ENCODE peak calls at places on chromosomes 13 and 19, in five cellular contexts. J, Y, X, I and F are unnamed samples.

GRCh38 chr19:46076031-46076880 is 35.5 kb upstream of the IGFL4 start:
- DNase-seq in J (no peak), Y (no peak), X (no peak), I (no peak), F (no peak)

GRCh38 chr13:99386911-99387788 is 80.0 kb upstream of the GPR183 start:
- DNase-seq in J (peak), Y (peak), X (peak), I (peak), F (peak)

GRCh38 chr19:29781582-29782580 is 29.9 kb upstream of the CCNE1 start:
- DNase-seq in J (no peak), Y (no peak), X (no peak), I (no peak), F (no peak)

GRCh38 chr19:10565028-10565566 is 713 bp downstream of the KRI1 start:
- DNase-seq in J (no peak), Y (no peak), X (no peak), I (peak), F (peak)

GRCh38 chr13:95624020-95624419 is 20.5 kb downstream of the DZIP1 start:
- DNase-seq in J (peak), Y (peak), X (no peak), I (peak), F (peak)

GRCh38 chr13:23378009-23378632 is 55.4 kb downstream of the SACS start:
- DNase-seq in J (no peak), Y (no peak), X (peak), I (no peak), F (no peak)

GRCh38 chr19:6765738-6766356 is 1.4 kb downstream of the SH2D3A start:
- DNase-seq in J (peak), Y (peak), X (no peak), I (no peak), F (peak)

GRCh38 chr19:16940626-16941025 is 51.8 kb downstream of the F2RL3 start:
- DNase-seq in J (no peak), Y (no peak), X (no peak), I (no peak), F (no peak)

GRCh38 chr13:36571444-36571843 is 102.4 kb upstream of the SERTM1 start:
- DNase-seq in J (no peak), Y (no peak), X (no peak), I (no peak), F (no peak)

GRCh38 chr13:25167775-25168174 is 4.3 kb downstream of the AMER2 start:
- DNase-seq in J (no peak), Y (no peak), X (no peak), I (no peak), F (no peak)

GRCh38 chr19:32580901-32581703 is at the start of gene PDCD5:
- DNase-seq in J (peak), Y (peak), X (peak), I (peak), F (peak)

GRCh38 chr19:32576790-32577189 is 4.2 kb upstream of the PDCD5 start:
- DNase-seq in J (no peak), Y (no peak), X (no peak), I (no peak), F (no peak)

GRCh38 chr19:32581704-32582164 is 744 bp downstream of the PDCD5 start:
- DNase-seq in J (no peak), Y (peak), X (no peak), I (peak), F (peak)

DNA sequence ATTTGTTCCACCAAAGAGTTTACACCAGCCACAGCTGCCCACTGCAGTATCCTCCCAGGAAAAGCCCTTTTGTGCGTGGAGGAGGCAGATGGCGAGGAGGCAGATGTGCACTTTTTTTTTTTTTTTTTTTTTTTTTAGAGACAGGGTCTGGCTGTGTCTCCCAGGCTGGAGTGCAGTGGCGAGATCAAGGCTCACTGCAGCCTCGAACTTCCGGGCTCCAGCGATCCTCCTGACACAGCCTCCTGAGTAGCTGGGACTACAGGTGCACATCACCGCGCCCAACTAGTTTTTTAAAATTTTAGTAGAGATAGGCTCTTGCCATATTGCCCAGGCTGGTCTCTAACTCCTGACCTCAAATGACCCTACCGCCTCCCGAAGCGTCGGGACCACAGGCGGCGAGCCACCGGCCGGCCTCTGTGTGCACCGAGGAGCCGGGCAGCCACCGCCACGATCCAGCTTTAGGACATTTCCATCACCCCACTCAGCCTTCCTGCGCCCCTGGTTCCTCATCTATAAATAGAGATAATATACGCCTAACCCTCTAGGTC is 563 bp upstream of the PDCD5 start:
- DNase-seq in J (no peak), Y (no peak), X (no peak), I (no peak), F (no peak)
- TF ChIP-seq JUND in J (no peak), Y (no peak), X (no peak), I (no peak), F (no peak)

GRCh38 chr19:35556846-35557538 is 6.5 kb downstream of the ATP4A start:
- DNase-seq in J (no peak), Y (no peak), X (no peak), I (no peak), F (no peak)

GRCh38 chr19:35558400-35559280 is 4.8 kb downstream of the ATP4A start:
- DNase-seq in J (no peak), Y (no peak), X (no peak), I (no peak), F (no peak)

GRCh38 chr19:35556025-35556590 is 7.3 kb downstream of the ATP4A start:
- DNase-seq in J (no peak), Y (no peak), X (no peak), I (no peak), F (no peak)

GRCh38 chr19:35559281-35559659 is 4.2 kb downstream of the ATP4A start:
- DNase-seq in J (no peak), Y (no peak), X (peak), I (no peak), F (no peak)

GRCh38 chr19:35557539-35558399 is 5.7 kb downstream of the ATP4A start:
- DNase-seq in J (no peak), Y (peak), X (no peak), I (peak), F (no peak)
- TF ChIP-seq JUND in J (no peak), Y (no peak), X (no peak), I (no peak), F (no peak)

GRCh38 chr13:42835012-42835411 is 53.6 kb downstream of the FAM216B start:
- DNase-seq in J (no peak), Y (no peak), X (no peak), I (no peak), F (no peak)

GRCh38 chr13:42832341-42833153 is 51.2 kb downstream of the FAM216B start:
- DNase-seq in J (peak), Y (no peak), X (no peak), I (no peak), F (no peak)

DNA sequence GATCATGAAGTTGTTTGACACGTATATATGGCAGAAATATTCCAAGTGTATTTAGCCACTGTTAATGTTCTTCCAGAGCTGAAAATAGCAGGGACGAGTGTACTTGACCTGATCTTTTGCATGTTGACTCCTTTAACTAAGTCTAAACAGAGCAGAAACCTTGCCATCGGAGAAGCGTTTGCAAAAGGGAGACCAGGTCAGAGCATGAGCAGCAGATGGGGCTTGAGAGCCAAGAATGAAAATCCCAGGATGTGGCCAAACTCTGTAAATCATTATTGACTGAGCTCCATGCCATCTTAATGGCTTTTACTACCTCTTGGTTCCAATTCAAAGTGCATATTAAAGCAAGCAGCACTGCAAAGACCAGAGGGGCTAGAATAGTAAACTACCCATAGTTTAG is 55.5 kb downstream of the FAM216B start:
- DNase-seq in J (no peak), Y (no peak), X (no peak), I (no peak), F (peak)
- TF ChIP-seq JUND in J (no peak), Y (no peak), X (no peak), I (no peak), F (no peak)

GRCh38 chr19:42255766-42256750 is 1.1 kb upstream of the ERF start:
- DNase-seq in J (no peak), Y (no peak), X (no peak), I (peak), F (peak)

GRCh38 chr19:42253245-42254082 is 1.5 kb downstream of the ERF start:
- DNase-seq in J (peak), Y (peak), X (no peak), I (peak), F (no peak)

GRCh38 chr19:42254850-42255765 is at the start of gene ERF:
- DNase-seq in J (peak), Y (peak), X (peak), I (peak), F (peak)

GRCh38 chr19:42252365-42253244 is 2.3 kb downstream of the ERF start:
- DNase-seq in J (no peak), Y (no peak), X (no peak), I (peak), F (no peak)

DNA sequence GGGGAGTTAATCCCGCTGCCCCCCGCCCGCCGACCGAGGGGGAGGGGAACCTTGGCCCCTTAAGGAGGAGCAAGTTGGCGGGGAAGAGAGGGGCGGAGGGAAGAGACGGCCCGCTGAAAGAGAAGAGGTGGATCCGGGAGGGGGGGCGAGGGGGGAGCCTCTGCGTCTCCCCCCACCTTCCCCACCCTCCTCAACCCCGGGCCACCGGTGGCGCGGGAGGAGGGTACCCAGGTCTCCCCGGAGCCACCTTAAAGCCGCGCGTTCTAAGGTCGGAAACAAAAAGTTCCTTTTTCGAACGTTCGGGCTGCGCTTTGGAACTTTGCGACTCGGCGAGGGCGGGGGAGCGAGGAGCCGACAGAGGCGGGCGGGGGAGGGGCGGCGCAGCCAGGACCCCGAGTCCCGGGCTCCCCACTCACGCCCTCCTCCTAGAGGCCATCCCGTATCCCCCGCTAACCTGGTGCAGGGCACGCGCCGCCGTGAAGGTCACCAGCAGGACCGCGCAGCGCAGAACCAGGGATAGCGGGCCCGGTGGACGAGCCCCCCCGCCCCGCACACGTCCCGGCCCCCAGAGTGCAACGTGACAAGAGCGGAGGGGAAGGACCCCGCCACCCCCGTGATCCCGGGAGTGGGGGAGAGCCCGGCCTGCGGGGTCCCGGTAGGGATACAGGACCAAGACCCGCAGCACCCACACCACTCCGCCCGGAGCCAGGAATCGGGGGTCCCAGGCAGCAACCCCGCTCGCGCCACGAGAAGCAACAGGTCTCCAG is 662 bp downstream of the ERF start:
- DNase-seq in J (peak), Y (peak), X (no peak), I (peak), F (no peak)
- TF ChIP-seq JUND in J (peak), Y (no peak), X (no peak), I (no peak), F (no peak)

GRCh38 chr19:44907613-44908012 is 2.0 kb downstream of the APOE start:
- DNase-seq in J (no peak), Y (no peak), X (no peak), I (no peak), F (no peak)

GRCh38 chr19:44908836-44909201 is 3.2 kb downstream of the APOE start:
- DNase-seq in J (no peak), Y (no peak), X (no peak), I (no peak), F (no peak)

GRCh38 chr19:44912854-44913253 is 1.6 kb upstream of the APOC1 start:
- DNase-seq in J (peak), Y (no peak), X (no peak), I (no peak), F (no peak)

GRCh38 chr19:44908074-44908835 is 2.7 kb downstream of the APOE start:
- DNase-seq in J (no peak), Y (no peak), X (no peak), I (no peak), F (no peak)

GRCh38 chr19:44909775-44910174 is 4.2 kb downstream of the APOE start:
- DNase-seq in J (no peak), Y (no peak), X (no peak), I (peak), F (no peak)
- TF ChIP-seq JUND in J (no peak), Y (no peak), X (no peak), I (peak), F (no peak)

GRCh38 chr19:40756502-40757110 is 5.6 kb downstream of the SNRPA start:
- DNase-seq in J (no peak), Y (no peak), X (no peak), I (no peak), F (no peak)

GRCh38 chr19:40754611-40755247 is 3.7 kb downstream of the SNRPA start:
- DNase-seq in J (peak), Y (no peak), X (no peak), I (no peak), F (no peak)

GRCh38 chr19:40755248-40755624 is 4.2 kb downstream of the SNRPA start:
- DNase-seq in J (no peak), Y (no peak), X (no peak), I (no peak), F (no peak)

GRCh38 chr19:40759352-40759751 is 8.3 kb downstream of the SNRPA start:
- DNase-seq in J (no peak), Y (no peak), X (no peak), I (no peak), F (no peak)

DNA sequence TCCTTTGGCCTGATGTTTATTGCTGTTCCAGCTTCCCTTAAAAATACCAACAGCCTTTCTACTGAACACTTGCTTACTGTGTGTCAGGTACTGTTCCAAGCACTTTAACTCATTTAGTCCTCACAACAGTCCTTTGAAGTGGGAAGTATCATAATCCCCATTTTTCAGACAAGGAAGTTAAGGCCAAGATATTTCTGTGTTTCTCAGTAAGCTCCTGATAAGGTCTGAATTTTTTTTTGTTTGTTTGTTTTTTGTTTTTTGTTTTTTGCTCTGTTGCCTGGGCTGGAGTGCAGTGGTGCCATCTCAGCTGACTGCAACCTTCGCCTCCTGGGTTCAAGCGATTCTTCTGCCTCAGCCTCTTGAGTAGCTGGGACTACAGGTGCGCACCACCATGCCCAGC is 7.5 kb downstream of the SNRPA start:
- DNase-seq in J (no peak), Y (no peak), X (no peak), I (no peak), F (no peak)
- TF ChIP-seq JUND in J (no peak), Y (no peak), X (no peak), I (no peak), F (no peak)

GRCh38 chr19:2282862-2283237 is 875 bp upstream of the PEAK3 start:
- DNase-seq in J (no peak), Y (no peak), X (no peak), I (no peak), F (no peak)

GRCh38 chr19:2286402-2287140 is 4.6 kb upstream of the PEAK3 start:
- DNase-seq in J (no peak), Y (no peak), X (no peak), I (no peak), F (no peak)

GRCh38 chr19:2280633-2281264 is 1.2 kb downstream of the PEAK3 start:
- DNase-seq in J (no peak), Y (no peak), X (no peak), I (no peak), F (no peak)

GRCh38 chr19:2282062-2282861 is at the start of gene PEAK3:
- DNase-seq in J (no peak), Y (peak), X (no peak), I (peak), F (no peak)

DNA sequence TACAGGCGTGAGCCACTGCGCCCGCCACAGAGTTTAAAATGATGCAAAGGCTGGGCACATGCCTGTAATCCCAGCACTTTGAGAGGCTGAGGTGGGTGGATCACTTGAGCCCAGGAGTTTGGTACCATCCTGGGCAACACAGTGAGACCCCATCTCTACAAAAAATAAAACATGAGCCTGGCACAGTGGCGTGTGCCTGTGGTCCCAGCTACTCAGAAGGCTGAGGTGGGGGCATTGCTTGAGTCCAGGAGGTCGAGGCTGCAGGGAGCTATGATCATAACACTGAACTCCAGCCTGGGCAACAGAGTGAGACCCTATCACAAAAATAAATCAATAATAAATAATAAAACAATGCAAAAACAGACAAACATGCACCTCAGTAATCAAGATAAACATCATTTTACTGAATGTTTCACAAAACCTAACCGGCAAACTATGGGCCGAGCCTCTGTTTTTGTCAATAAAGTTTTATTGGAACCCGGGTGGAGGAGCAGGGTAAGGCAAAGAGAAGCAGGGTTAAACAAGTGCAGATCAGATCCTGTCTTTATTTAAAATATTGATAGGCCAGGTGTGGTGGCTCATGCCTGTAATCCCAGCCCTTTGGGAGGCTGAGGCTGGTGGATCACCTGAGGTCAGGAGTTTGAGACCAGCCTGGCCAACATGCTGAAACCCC is 2.0 kb upstream of the PEAK3 start:
- DNase-seq in J (no peak), Y (no peak), X (no peak), I (no peak), F (no peak)
- TF ChIP-seq JUND in J (no peak), Y (no peak), X (no peak), I (no peak), F (no peak)

GRCh38 chr13:46638262-46638661 is 85.3 kb downstream of the LRCH1 start:
- DNase-seq in J (no peak), Y (no peak), X (no peak), I (no peak), F (no peak)

GRCh38 chr13:46641274-46642081 is 88.5 kb downstream of the LRCH1 start:
- DNase-seq in J (no peak), Y (no peak), X (no peak), I (no peak), F (no peak)

GRCh38 chr13:46640843-46641242 is 87.9 kb downstream of the LRCH1 start:
- DNase-seq in J (no peak), Y (no peak), X (no peak), I (no peak), F (no peak)

GRCh38 chr13:46637213-46637612 is 84.2 kb downstream of the LRCH1 start:
- DNase-seq in J (no peak), Y (no peak), X (no peak), I (no peak), F (no peak)

GRCh38 chr13:46639033-46639981 is 86.3 kb downstream of the LRCH1 start:
- DNase-seq in J (peak), Y (no peak), X (peak), I (no peak), F (no peak)
- TF ChIP-seq JUND in J (no peak), Y (no peak), X (peak), I (no peak), F (no peak)

GRCh38 chr13:92317066-92317465 is 909.5 kb upstream of the GPC6 start:
- DNase-seq in J (no peak), Y (no peak), X (no peak), I (no peak), F (no peak)
- TF ChIP-seq JUND in J (no peak), Y (no peak), X (no peak), I (no peak), F (no peak)